ENCODE peak calls at places on chromosomes 1 and 21, in five cellular contexts. One of them, this sample, is unnamed.

GRCh38 chr1:150364231-150365003 is 470 bp downstream of the RPRD2 start:
- DNase-seq in activated naive CD8-positive, alpha-beta T cell treated with anti-CD3 and anti-CD28 coated beads, Interleukin-2, amount 10 ng/mL, durations not matched to agents 7 days and 5 days: peak
- DNase-seq in ELR: peak
- DNase-seq in heart right ventricle: peak
- DNase-seq in Right ventricle myocardium inferior: peak
- DNase-seq in this sample: no peak

GRCh38 chr1:107183011-107183410 is 42.2 kb downstream of the NTNG1 start:
- DNase-seq in heart right ventricle: no peak
- DNase-seq in Right ventricle myocardium inferior: no peak
- DNase-seq in activated naive CD8-positive, alpha-beta T cell treated with anti-CD3 and anti-CD28 coated beads, Interleukin-2, amount 10 ng/mL, durations not matched to agents 7 days and 5 days: no peak
- DNase-seq in ELR: no peak
- DNase-seq in this sample: no peak

GRCh38 chr1:179493323-179493722 is 82.4 kb downstream of the NPHS2 start:
- DNase-seq in activated naive CD8-positive, alpha-beta T cell treated with anti-CD3 and anti-CD28 coated beads, Interleukin-2, amount 10 ng/mL, durations not matched to agents 7 days and 5 days: no peak
- DNase-seq in ELR: peak
- DNase-seq in heart right ventricle: no peak
- DNase-seq in Right ventricle myocardium inferior: no peak
- DNase-seq in this sample: no peak

GRCh38 chr1:59978026-59978425 is 51.5 kb upstream of the CYP2J2 start:
- DNase-seq in Right ventricle myocardium inferior: no peak
- DNase-seq in heart right ventricle: no peak
- DNase-seq in activated naive CD8-positive, alpha-beta T cell treated with anti-CD3 and anti-CD28 coated beads, Interleukin-2, amount 10 ng/mL, durations not matched to agents 7 days and 5 days: no peak
- DNase-seq in ELR: no peak
- DNase-seq in this sample: no peak

GRCh38 chr1:35717911-35718476 is 690 bp downstream of the C1orf216 start:
- DNase-seq in Right ventricle myocardium inferior: peak
- DNase-seq in heart right ventricle: peak
- DNase-seq in ELR: peak
- DNase-seq in activated naive CD8-positive, alpha-beta T cell treated with anti-CD3 and anti-CD28 coated beads, Interleukin-2, amount 10 ng/mL, durations not matched to agents 7 days and 5 days: no peak
- DNase-seq in this sample: peak

GRCh38 chr1:226912587-226913176 is 27.4 kb upstream of the COQ8A start:
- DNase-seq in ELR: no peak
- DNase-seq in activated naive CD8-positive, alpha-beta T cell treated with anti-CD3 and anti-CD28 coated beads, Interleukin-2, amount 10 ng/mL, durations not matched to agents 7 days and 5 days: peak
- DNase-seq in Right ventricle myocardium inferior: no peak
- DNase-seq in heart right ventricle: peak
- DNase-seq in this sample: no peak

GRCh38 chr1:15803380-15803779 is 4.1 kb downstream of the UQCRHL start:
- DNase-seq in activated naive CD8-positive, alpha-beta T cell treated with anti-CD3 and anti-CD28 coated beads, Interleukin-2, amount 10 ng/mL, durations not matched to agents 7 days and 5 days: no peak
- DNase-seq in heart right ventricle: no peak
- DNase-seq in ELR: peak
- DNase-seq in Right ventricle myocardium inferior: no peak
- DNase-seq in this sample: no peak

GRCh38 chr1:117964290-117965038 is 34.9 kb downstream of the WDR3 start:
- DNase-seq in Right ventricle myocardium inferior: no peak
- DNase-seq in heart right ventricle: no peak
- DNase-seq in activated naive CD8-positive, alpha-beta T cell treated with anti-CD3 and anti-CD28 coated beads, Interleukin-2, amount 10 ng/mL, durations not matched to agents 7 days and 5 days: no peak
- DNase-seq in ELR: no peak
- DNase-seq in this sample: no peak

GRCh38 chr1:215865060-215865459 is 298.0 kb downstream of the KCTD3 start:
- DNase-seq in ELR: no peak
- DNase-seq in activated naive CD8-positive, alpha-beta T cell treated with anti-CD3 and anti-CD28 coated beads, Interleukin-2, amount 10 ng/mL, durations not matched to agents 7 days and 5 days: no peak
- DNase-seq in Right ventricle myocardium inferior: no peak
- DNase-seq in heart right ventricle: no peak
- DNase-seq in this sample: no peak

GRCh38 chr1:18323259-18323658 is 157.5 kb upstream of the KLHDC7A start:
- DNase-seq in ELR: no peak
- DNase-seq in heart right ventricle: no peak
- DNase-seq in activated naive CD8-positive, alpha-beta T cell treated with anti-CD3 and anti-CD28 coated beads, Interleukin-2, amount 10 ng/mL, durations not matched to agents 7 days and 5 days: no peak
- DNase-seq in Right ventricle myocardium inferior: no peak
- DNase-seq in this sample: no peak

GRCh38 chr1:157542676-157543075 is 9.6 kb downstream of the FCRL5 start:
- DNase-seq in ELR: no peak
- DNase-seq in Right ventricle myocardium inferior: no peak
- DNase-seq in heart right ventricle: peak
- DNase-seq in activated naive CD8-positive, alpha-beta T cell treated with anti-CD3 and anti-CD28 coated beads, Interleukin-2, amount 10 ng/mL, durations not matched to agents 7 days and 5 days: no peak
- DNase-seq in this sample: no peak

GRCh38 chr21:40490408-40490807 is 356.6 kb downstream of the DSCAM start:
- DNase-seq in heart right ventricle: no peak
- DNase-seq in activated naive CD8-positive, alpha-beta T cell treated with anti-CD3 and anti-CD28 coated beads, Interleukin-2, amount 10 ng/mL, durations not matched to agents 7 days and 5 days: no peak
- DNase-seq in ELR: no peak
- DNase-seq in Right ventricle myocardium inferior: no peak
- DNase-seq in this sample: no peak

GRCh38 chr1:204972461-204972860 is 70.6 kb upstream of the CNTN2 start:
- DNase-seq in Right ventricle myocardium inferior: no peak
- DNase-seq in heart right ventricle: no peak
- DNase-seq in activated naive CD8-positive, alpha-beta T cell treated with anti-CD3 and anti-CD28 coated beads, Interleukin-2, amount 10 ng/mL, durations not matched to agents 7 days and 5 days: no peak
- DNase-seq in ELR: no peak
- DNase-seq in this sample: no peak

GRCh38 chr1:1090424-1091343 is 16.6 kb upstream of the RNF223 start:
- DNase-seq in Right ventricle myocardium inferior: no peak
- DNase-seq in ELR: no peak
- DNase-seq in heart right ventricle: no peak
- DNase-seq in activated naive CD8-positive, alpha-beta T cell treated with anti-CD3 and anti-CD28 coated beads, Interleukin-2, amount 10 ng/mL, durations not matched to agents 7 days and 5 days: peak
- DNase-seq in this sample: no peak

GRCh38 chr21:44751799-44752636 is 40.6 kb upstream of the TSPEAR start:
- DNase-seq in ELR: no peak
- DNase-seq in activated naive CD8-positive, alpha-beta T cell treated with anti-CD3 and anti-CD28 coated beads, Interleukin-2, amount 10 ng/mL, durations not matched to agents 7 days and 5 days: no peak
- DNase-seq in Right ventricle myocardium inferior: peak
- DNase-seq in heart right ventricle: no peak
- DNase-seq in this sample: no peak

GRCh38 chr1:41849211-41849759 is 69.4 kb downstream of the HIVEP3 start:
- DNase-seq in Right ventricle myocardium inferior: no peak
- DNase-seq in activated naive CD8-positive, alpha-beta T cell treated with anti-CD3 and anti-CD28 coated beads, Interleukin-2, amount 10 ng/mL, durations not matched to agents 7 days and 5 days: no peak
- DNase-seq in ELR: no peak
- DNase-seq in heart right ventricle: no peak
- DNase-seq in this sample: no peak

GRCh38 chr1:92931691-92932090 is 29.6 kb downstream of the DIPK1A start:
- DNase-seq in Right ventricle myocardium inferior: no peak
- DNase-seq in ELR: no peak
- DNase-seq in activated naive CD8-positive, alpha-beta T cell treated with anti-CD3 and anti-CD28 coated beads, Interleukin-2, amount 10 ng/mL, durations not matched to agents 7 days and 5 days: no peak
- DNase-seq in heart right ventricle: no peak
- DNase-seq in this sample: no peak

GRCh38 chr1:28781305-28781704 is 30.7 kb upstream of the OPRD1 start:
- DNase-seq in Right ventricle myocardium inferior: no peak
- DNase-seq in activated naive CD8-positive, alpha-beta T cell treated with anti-CD3 and anti-CD28 coated beads, Interleukin-2, amount 10 ng/mL, durations not matched to agents 7 days and 5 days: no peak
- DNase-seq in ELR: no peak
- DNase-seq in heart right ventricle: no peak
- DNase-seq in this sample: no peak

GRCh38 chr1:201119206-201119814 is 7.1 kb upstream of the CACNA1S start:
- DNase-seq in heart right ventricle: no peak
- DNase-seq in activated naive CD8-positive, alpha-beta T cell treated with anti-CD3 and anti-CD28 coated beads, Interleukin-2, amount 10 ng/mL, durations not matched to agents 7 days and 5 days: peak
- DNase-seq in ELR: peak
- DNase-seq in Right ventricle myocardium inferior: peak
- DNase-seq in this sample: no peak

GRCh38 chr1:223819730-223820514 is 25.8 kb downstream of the TP53BP2 start:
- DNase-seq in Right ventricle myocardium inferior: no peak
- DNase-seq in activated naive CD8-positive, alpha-beta T cell treated with anti-CD3 and anti-CD28 coated beads, Interleukin-2, amount 10 ng/mL, durations not matched to agents 7 days and 5 days: no peak
- DNase-seq in ELR: no peak
- DNase-seq in heart right ventricle: no peak
- DNase-seq in this sample: no peak

GRCh38 chr21:30072496-30072895 is 94.1 kb downstream of the CLDN17 start:
- DNase-seq in heart right ventricle: no peak
- DNase-seq in ELR: no peak
- DNase-seq in activated naive CD8-positive, alpha-beta T cell treated with anti-CD3 and anti-CD28 coated beads, Interleukin-2, amount 10 ng/mL, durations not matched to agents 7 days and 5 days: no peak
- DNase-seq in Right ventricle myocardium inferior: no peak
- DNase-seq in this sample: no peak

GRCh38 chr1:10196991-10197390 is 13.4 kb upstream of the KIF1B start:
- DNase-seq in ELR: no peak
- DNase-seq in heart right ventricle: no peak
- DNase-seq in Right ventricle myocardium inferior: no peak
- DNase-seq in activated naive CD8-positive, alpha-beta T cell treated with anti-CD3 and anti-CD28 coated beads, Interleukin-2, amount 10 ng/mL, durations not matched to agents 7 days and 5 days: no peak
- DNase-seq in this sample: no peak

GRCh38 chr1:37113285-37113684 is 79.0 kb upstream of the GRIK3 start:
- DNase-seq in heart right ventricle: no peak
- DNase-seq in Right ventricle myocardium inferior: no peak
- DNase-seq in ELR: no peak
- DNase-seq in activated naive CD8-positive, alpha-beta T cell treated with anti-CD3 and anti-CD28 coated beads, Interleukin-2, amount 10 ng/mL, durations not matched to agents 7 days and 5 days: no peak
- DNase-seq in this sample: no peak

This sample was measured in C1 segment of cervical spinal cord.